ENCODE peak calls at places on chromosome 7, in six cellular contexts. G is GM12878, V is K562, W is A549, Q is HepG2, F is endothelial cell of umbilical vein. H is an unnamed sample.

GRCh38 chr7:18461785-18462467 is 33.6 kb upstream of the HDAC9 start:
- DNase-seq in G (no peak), V (no peak), W (no peak), Q (no peak), F (no peak), H (no peak)

GRCh38 chr7:4196121-4196819 is 485.8 kb upstream of the FOXK1 start:
- DNase-seq in G (no peak), V (no peak), W (no peak), Q (no peak), F (no peak), H (no peak)

GRCh38 chr7:2609001-2609411 is 22.8 kb upstream of the TTYH3 start:
- DNase-seq in G (no peak), V (peak), W (peak), Q (peak), F (peak), H (peak)

GRCh38 chr7:24820730-24821044 is 63.4 kb upstream of the GSDME start:
- DNase-seq in G (no peak), V (no peak), W (peak), Q (peak), F (no peak), H (peak)

GRCh38 chr7:14739496-14740185 is 162.9 kb downstream of the DGKB start:
- DNase-seq in G (no peak), V (no peak), W (no peak), Q (no peak), F (no peak), H (no peak)

GRCh38 chr7:74505426-74506328 is 52.0 kb downstream of the GTF2IRD1 start:
- DNase-seq in G (no peak), V (no peak), W (no peak), Q (no peak), F (no peak), H (no peak)

GRCh38 chr7:148699772-148700629 is 1.3 kb downstream of the CUL1 start:
- DNase-seq in G (no peak), V (no peak), W (peak), Q (peak), F (peak), H (peak)

GRCh38 chr7:14821757-14822480 is 80.6 kb downstream of the DGKB start:
- DNase-seq in G (no peak), V (no peak), W (no peak), Q (no peak), F (no peak), H (no peak)

GRCh38 chr7:151736403-151736909 is 140.5 kb downstream of the PRKAG2 start:
- DNase-seq in G (no peak), V (no peak), W (peak), Q (peak), F (peak), H (no peak)

GRCh38 chr7:85474234-85474633 is 287.4 kb upstream of the SEMA3D start:
- DNase-seq in G (peak), V (no peak), W (no peak), Q (no peak), F (no peak), H (no peak)

GRCh38 chr7:142320883-142321282 is 63.0 kb upstream of the PRSS58 start:
- DNase-seq in G (no peak), V (no peak), W (no peak), Q (no peak), F (no peak), H (no peak)
- TF ChIP-seq CTCF in G (no peak), V (no peak), W (no peak), Q (no peak), F (no peak), H (no peak)

GRCh38 chr7:867001-867405 is 9.4 kb upstream of the GET4 start:
- DNase-seq in G (no peak), V (no peak), W (no peak), Q (no peak), F (peak), H (no peak)

GRCh38 chr7:865921-866320 is 10.4 kb upstream of the GET4 start:
- DNase-seq in G (no peak), V (no peak), W (no peak), Q (no peak), F (no peak), H (no peak)

GRCh38 chr7:868189-868486 is 8.2 kb upstream of the GET4 start:
- DNase-seq in G (no peak), V (no peak), W (no peak), Q (no peak), F (no peak), H (no peak)

GRCh38 chr7:869348-869747 is 7.0 kb upstream of the GET4 start:
- DNase-seq in G (no peak), V (no peak), W (no peak), Q (no peak), F (no peak), H (no peak)

DNA sequence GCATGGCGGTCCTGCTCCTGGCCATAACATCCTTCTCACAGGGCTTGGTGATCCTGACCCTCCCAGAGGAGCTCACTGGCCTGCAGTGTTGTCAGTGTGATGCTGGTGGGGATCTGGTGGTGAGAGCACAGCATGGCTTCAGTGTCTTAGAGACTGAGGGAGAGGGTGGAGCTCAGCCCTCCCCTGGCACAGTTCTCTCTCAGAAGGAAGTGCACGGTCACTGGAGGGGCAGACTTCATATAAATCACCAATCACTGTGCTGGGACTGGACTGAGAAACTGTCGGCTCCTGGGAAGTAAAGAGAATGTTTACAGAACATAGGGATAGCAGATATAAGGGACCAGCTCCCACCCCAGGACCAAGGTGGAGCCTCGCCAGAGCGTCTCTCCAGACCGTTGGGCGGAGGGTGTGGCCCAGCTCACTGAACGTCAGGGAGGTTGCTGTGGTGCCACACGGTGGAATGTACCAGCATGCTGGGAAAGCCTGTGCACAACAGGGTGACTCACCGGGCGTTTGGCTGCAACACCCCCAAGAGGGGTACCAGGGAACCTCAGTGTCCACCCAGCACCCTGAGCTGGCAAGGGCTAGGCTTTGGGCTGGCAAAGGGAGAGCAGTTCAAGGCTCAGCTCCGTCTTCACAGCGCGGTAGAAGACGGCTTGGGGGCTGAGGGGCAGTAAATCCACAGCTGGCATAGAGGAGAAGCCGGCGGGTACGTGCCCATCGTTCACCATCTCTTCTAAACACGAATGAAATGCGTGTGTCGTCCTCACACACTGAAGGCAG is 8.8 kb upstream of the GET4 start:
- DNase-seq in G (no peak), V (no peak), W (peak), Q (no peak), F (peak), H (no peak)
- TF ChIP-seq POLR2A in G (no peak), V (no peak), W (no peak), Q (no peak), F (no peak), H (no peak)

DNA sequence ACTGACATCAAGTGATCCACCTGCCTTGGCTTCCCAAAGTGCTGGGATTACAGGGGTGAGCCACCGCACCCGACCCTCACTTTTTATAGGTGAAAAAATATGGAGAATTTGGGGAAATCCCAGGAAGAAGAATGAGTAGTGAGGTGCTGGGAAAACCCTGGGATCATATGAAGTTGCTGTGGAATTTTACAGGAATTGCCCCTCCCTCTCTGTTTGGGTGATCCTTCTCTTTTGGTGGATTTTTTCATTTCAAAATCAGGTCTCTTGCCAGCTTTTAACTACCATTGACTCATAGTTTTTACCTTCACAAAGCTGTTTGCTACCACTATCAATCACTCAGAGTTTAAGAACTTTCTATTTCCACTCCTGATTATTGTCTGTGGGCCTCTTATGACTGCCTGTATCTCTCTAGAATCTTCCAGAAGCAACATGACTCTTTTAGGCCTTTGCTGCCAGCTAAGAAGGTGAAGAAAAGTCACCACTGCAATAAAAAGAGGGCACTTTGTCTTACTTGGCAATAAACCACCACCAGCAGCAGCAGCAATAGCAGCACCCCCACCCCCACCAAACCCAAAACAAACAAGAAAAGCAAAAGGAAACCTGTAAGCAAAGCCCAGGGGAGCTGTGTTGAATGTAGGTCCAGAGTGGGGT is 4.0 kb upstream of the GIMAP8 start:
- DNase-seq in G (no peak), V (no peak), W (no peak), Q (no peak), F (peak), H (peak)
- TF ChIP-seq MYC in G (no peak), V (no peak), W (no peak), Q (no peak), F (no peak), H (no peak)

GRCh38 chr7:137816696-137817320 is 30.0 kb downstream of the DGKI start:
- DNase-seq in G (no peak), V (no peak), W (peak), Q (peak), F (no peak), H (peak)
- TF ChIP-seq CTCF in G (peak), V (peak), W (peak), Q (peak), F (no peak), H (no peak)